ENCODE peak calls at places on chromosomes 2 and 18, in ten cellular contexts. N, R, Q, K, E, Y, J, P, H and L are unnamed samples.
A peak's percentile ranks its signal among the peaks of the same experiment; 100 is the strongest.

GRCh38 chr2:229425573-229425972 is 154.5 kb upstream of the PID1 start:
- DNase-seq in P (no peak), H (no peak), K (no peak), Y (no peak), R (no peak), J (no peak), E (no peak), Q (no peak), N (no peak), L (no peak)

GRCh38 chr2:157751462-157752058 is 122.9 kb upstream of the ACVR1C start:
- DNase-seq in H (no peak), Q (no peak), P (no peak), K (no peak), Y (no peak), E (no peak), N (no peak), J (peak; percentile 36), R (peak; percentile 72), L (no peak)

GRCh38 chr18:10142496-10143160 is 228.8 kb downstream of the VAPA start:
- DNase-seq in Q (no peak), N (no peak), Y (no peak), K (no peak), R (no peak), P (peak; percentile 83), E (no peak), J (no peak), H (no peak), L (no peak)

GRCh38 chr2:211722928-211723327 is 815.7 kb downstream of the ERBB4 start:
- DNase-seq in Y (no peak), H (no peak), N (no peak), E (peak; percentile 41), J (no peak), Q (no peak), P (no peak), R (no peak), K (no peak), L (no peak)

GRCh38 chr2:236341721-236342120 is 77.5 kb upstream of the ASB18 start:
- DNase-seq in J (no peak), P (no peak), H (no peak), Y (no peak), N (no peak), Q (no peak), R (no peak), E (no peak), K (no peak), L (no peak)

GRCh38 chr2:48607307-48608014 is 10.2 kb upstream of the GTF2A1L start:
- DNase-seq in Q (no peak), K (no peak), J (no peak), E (no peak), R (no peak), Y (peak; percentile 68), H (no peak), N (no peak), P (peak; percentile 7), L (no peak)

GRCh38 chr2:125491663-125492062 is 1164.3 kb upstream of the GYPC start:
- DNase-seq in Q (no peak), H (no peak), Y (no peak), K (no peak), P (no peak), E (no peak), N (no peak), R (no peak), J (no peak), L (no peak)

GRCh38 chr2:25043241-25043867 is 1.5 kb downstream of the EFR3B start:
- DNase-seq in Q (no peak), N (peak; percentile 46), H (peak; percentile 20), R (peak; percentile 55), J (no peak), E (peak; percentile 48), Y (no peak), K (peak; percentile 28), P (peak; percentile 37), L (no peak)

DNA sequence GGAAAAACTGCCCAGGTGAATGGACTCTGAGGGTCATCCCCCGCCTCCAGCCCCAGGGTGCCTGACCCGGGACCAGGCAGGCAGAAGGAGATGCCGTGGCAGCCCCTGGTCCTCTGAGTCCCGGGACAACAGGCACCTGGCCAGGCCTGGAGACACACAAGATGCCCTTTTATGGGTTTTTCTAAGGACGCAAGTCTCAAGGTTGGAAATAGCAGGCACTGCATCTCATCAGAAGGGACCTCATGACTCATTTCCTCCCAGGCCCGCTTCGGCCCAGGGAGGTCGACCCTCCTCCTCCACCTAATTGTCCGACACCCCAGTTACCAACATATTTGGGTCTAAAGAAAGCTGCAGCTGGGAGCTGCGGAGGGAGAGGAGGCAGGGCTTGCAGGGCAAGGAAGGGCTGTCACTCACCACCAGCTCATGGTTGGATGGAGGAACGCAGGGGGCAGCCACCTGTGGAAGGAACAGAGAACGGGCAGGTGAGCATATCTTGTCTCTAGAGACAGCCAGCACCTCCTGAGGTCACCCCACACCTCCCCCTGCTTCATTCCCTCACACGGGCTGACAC is 82.9 kb downstream of the TNS1 start:
- DNase-seq in E (no peak), K (no peak), H (no peak), Y (no peak), J (no peak), R (peak; percentile 41), Q (no peak), P (peak; percentile 42), N (peak; percentile 95), L (no peak)
- TF ChIP-seq POLR2AphosphoS5 in E (no peak), K (no peak), H (no peak), Y (no peak), J (no peak), R (no peak), Q (no peak), P (peak; percentile 45), N (peak; percentile 84), L (no peak)

GRCh38 chr2:65128297-65129190 is 1.4 kb downstream of the RAB1A start:
- DNase-seq in E (no peak), P (peak; percentile 15), Y (no peak), K (no peak), N (no peak), R (no peak), H (no peak), Q (no peak), J (no peak), L (peak; percentile 85)

GRCh38 chr2:65129613-65130439 is at the start of gene RAB1A:
- DNase-seq in K (peak; percentile 96), Q (peak; percentile 99), N (peak; percentile 100), H (peak; percentile 97), E (peak; percentile 97), P (peak; percentile 100), J (peak; percentile 97), R (peak; percentile 99), Y (peak; percentile 98), L (peak; percentile 98)

GRCh38 chr2:65133626-65134025 is 3.7 kb upstream of the RAB1A start:
- DNase-seq in J (no peak), Y (no peak), P (no peak), E (no peak), N (no peak), R (no peak), H (no peak), Q (no peak), K (no peak), L (no peak)

GRCh38 chr2:65129276-65129612 is 662 bp downstream of the RAB1A start:
- DNase-seq in R (no peak), N (no peak), J (no peak), Q (no peak), E (no peak), K (no peak), P (peak; percentile 37), Y (no peak), H (no peak), L (no peak)

DNA sequence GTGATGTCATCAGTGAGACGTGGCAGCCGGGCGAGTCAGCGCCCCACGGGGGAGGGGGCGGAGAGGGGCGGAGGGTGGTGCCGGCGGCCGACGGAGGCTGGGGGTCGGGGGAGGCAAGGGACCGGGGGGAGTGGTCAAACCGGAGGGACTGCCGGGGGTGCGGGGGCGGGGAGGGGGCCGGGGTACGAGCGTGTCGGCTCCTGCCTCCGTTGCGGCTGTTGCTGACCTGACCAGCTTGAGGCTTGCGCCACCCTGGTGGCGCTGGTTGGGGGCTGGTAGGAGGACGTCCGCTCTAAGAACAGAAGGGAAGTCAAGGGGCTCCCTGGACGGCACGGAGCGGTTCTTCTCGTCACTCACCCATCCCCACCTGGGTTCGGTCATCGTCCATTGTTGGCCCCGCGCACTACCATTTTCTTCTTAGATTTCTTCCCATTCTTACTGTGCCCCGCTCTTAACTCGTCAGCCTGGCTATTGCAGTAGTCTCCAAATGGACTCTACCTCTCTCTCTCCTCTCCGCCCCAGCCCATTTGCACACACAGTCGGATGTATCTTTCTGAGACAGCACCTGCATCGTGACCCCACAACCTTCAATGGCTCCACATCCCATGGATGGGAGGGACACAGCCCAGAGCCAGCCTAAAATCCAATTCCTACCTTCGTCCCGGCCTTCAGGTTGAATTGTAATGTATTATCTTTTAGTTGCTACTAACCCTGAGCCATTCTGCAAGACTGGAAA is 702 bp upstream of the RAB1A start:
- DNase-seq in Y (no peak), N (no peak), Q (no peak), J (peak; percentile 23), E (no peak), P (no peak), H (no peak), K (peak; percentile 8), R (no peak), L (no peak)
- TF ChIP-seq POLR2AphosphoS5 in Y (peak; percentile 51), N (peak; percentile 48), Q (peak; percentile 88), J (no peak), E (peak; percentile 40), P (peak; percentile 41), H (peak; percentile 65), K (no peak), R (no peak), L (no peak)

GRCh38 chr2:159614534-159615186 is 1.7 kb downstream of the BAZ2B start:
- DNase-seq in Q (no peak), R (no peak), K (no peak), E (no peak), H (no peak), N (no peak), Y (peak; percentile 7), P (no peak), J (no peak), L (no peak)

GRCh38 chr2:159615187-159615935 is 987 bp downstream of the BAZ2B start:
- DNase-seq in N (peak; percentile 97), Y (peak; percentile 46), J (peak; percentile 46), H (peak; percentile 78), Q (peak; percentile 90), R (peak; percentile 95), E (peak; percentile 87), P (peak; percentile 96), K (peak; percentile 44), L (peak; percentile 92)

GRCh38 chr2:159617651-159618050 is 1.3 kb upstream of the BAZ2B start:
- DNase-seq in K (no peak), R (peak; percentile 63), N (no peak), P (peak; percentile 52), Q (no peak), Y (no peak), H (no peak), J (no peak), E (peak; percentile 50), L (no peak)

GRCh38 chr2:159617080-159617479 is 732 bp upstream of the BAZ2B start:
- DNase-seq in H (no peak), N (no peak), E (no peak), Q (no peak), J (no peak), P (peak; percentile 40), Y (no peak), R (peak; percentile 36), K (no peak), L (no peak)

DNA sequence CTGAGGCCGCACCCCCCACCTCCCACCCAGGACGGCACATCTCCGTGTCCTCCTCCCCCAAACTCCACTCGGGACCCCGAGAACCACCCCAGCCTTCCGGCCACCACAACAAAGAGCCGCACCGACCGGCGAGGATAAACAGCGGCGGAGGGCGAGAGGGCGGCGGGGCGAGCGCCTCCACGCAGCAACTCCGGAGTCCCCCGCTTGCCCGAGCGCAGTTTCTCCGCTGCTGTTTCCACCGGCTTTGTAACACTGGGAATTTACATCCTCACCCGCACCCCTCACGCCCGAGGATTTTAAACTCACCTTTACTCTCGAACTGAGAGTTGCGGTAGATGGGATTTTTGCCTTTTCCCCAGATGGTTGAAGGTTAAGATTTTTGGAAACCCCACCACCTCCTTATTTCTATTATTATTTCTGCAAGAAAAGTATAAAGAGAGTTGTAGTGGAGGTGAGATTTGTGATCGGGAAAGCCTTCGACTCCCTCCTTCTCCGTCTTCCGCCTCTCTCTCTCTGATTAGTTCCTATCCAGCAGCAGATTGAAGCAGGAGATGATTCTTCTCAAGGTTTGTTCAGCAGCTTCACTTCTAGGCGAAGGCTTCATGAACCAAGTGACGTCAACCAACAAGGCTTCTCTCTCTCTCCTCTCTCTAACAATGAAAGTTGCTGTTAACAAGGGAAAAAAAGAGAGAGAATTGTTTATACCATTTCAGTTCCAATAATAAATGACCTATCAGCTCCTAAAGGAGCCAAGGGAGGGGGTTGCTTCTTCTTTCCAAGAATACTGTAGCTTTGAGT is at the start of gene BAZ2B:
- DNase-seq in P (peak; percentile 88), N (peak; percentile 81), J (no peak), Q (peak; percentile 64), E (peak; percentile 66), Y (peak; percentile 12), R (peak; percentile 75), H (no peak), K (no peak), L (peak; percentile 54)
- TF ChIP-seq POLR2AphosphoS5 in P (peak; percentile 51), N (peak; percentile 77), J (no peak), Q (peak; percentile 76), E (no peak), Y (no peak), R (peak; percentile 69), H (no peak), K (no peak), L (no peak)

DNA sequence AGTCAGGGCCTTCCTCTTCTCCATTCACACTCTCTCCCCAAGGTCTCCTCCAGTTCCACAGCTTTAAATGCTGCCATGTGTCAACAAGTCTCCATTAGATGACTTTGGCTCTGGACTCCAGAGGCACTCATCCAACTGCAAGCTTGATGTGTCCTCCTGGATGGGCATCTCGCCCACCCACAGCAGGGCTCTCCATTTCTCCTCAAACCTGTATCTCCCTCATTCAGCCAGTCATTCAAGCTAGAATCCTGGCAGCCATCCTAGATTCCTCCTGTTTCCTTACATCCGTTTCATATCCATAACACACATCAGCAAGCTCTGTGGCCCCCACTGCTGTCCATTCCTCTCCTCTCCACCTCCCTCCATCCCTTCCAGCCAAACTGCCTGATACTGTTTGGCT is 88.4 kb upstream of the AFF3 start:
- DNase-seq in E (no peak), J (no peak), H (no peak), Y (no peak), N (no peak), Q (no peak), K (no peak), P (no peak), R (no peak), L (no peak)
- TF ChIP-seq POLR2AphosphoS5 in E (no peak), J (no peak), H (no peak), Y (no peak), N (no peak), Q (no peak), K (no peak), P (no peak), R (no peak), L (no peak)